ENCODE peak calls at places on chromosomes 16 and 17, in nine cellular contexts. One of them, this sample, is unnamed.

GRCh38 chr17:82301916-82302497 is 15.4 kb downstream of the CD7 start:
- DNase-seq in AG04450: no peak
- DNase-seq in stomach: no peak
- DNase-seq in H7: peak; percentile 61
- DNase-seq in GM12865: peak; percentile 74
- DNase-seq in aorta: no peak
- DNase-seq in A673: no peak
- DNase-seq in thoracic aorta: no peak
- DNase-seq in Peyer's patch: peak; percentile 81
- DNase-seq in this sample: peak; percentile 78

GRCh38 chr17:62099532-62099931 is 34.5 kb upstream of the MED13 start:
- DNase-seq in AG04450: no peak
- DNase-seq in stomach: no peak
- DNase-seq in H7: no peak
- DNase-seq in GM12865: no peak
- DNase-seq in aorta: no peak
- DNase-seq in A673: no peak
- DNase-seq in thoracic aorta: no peak
- DNase-seq in Peyer's patch: no peak
- DNase-seq in this sample: no peak

GRCh38 chr16:57634171-57634570 is 5.7 kb downstream of the ADGRG1 start:
- DNase-seq in AG04450: no peak
- DNase-seq in stomach: no peak
- DNase-seq in H7: no peak
- DNase-seq in GM12865: no peak
- DNase-seq in aorta: no peak
- DNase-seq in A673: no peak
- DNase-seq in thoracic aorta: no peak
- DNase-seq in Peyer's patch: no peak
- DNase-seq in this sample: no peak

GRCh38 chr16:29843942-29844341 is 19.1 kb downstream of the CDIPT start:
- DNase-seq in AG04450: no peak
- DNase-seq in stomach: no peak
- DNase-seq in H7: no peak
- DNase-seq in GM12865: no peak
- DNase-seq in aorta: no peak
- DNase-seq in A673: no peak
- DNase-seq in thoracic aorta: no peak
- DNase-seq in Peyer's patch: no peak
- DNase-seq in this sample: no peak

GRCh38 chr17:55420776-55421178 is 858 bp downstream of the MMD start:
- DNase-seq in AG04450: no peak
- DNase-seq in stomach: peak; percentile 41
- DNase-seq in H7: peak; percentile 59
- DNase-seq in GM12865: peak; percentile 55
- DNase-seq in aorta: peak; percentile 63
- DNase-seq in A673: peak; percentile 32
- DNase-seq in thoracic aorta: no peak
- DNase-seq in Peyer's patch: peak; percentile 76
- DNase-seq in this sample: peak; percentile 83

GRCh38 chr17:50710650-50711049 is 2.9 kb upstream of the ANKRD40 start:
- DNase-seq in AG04450: no peak
- DNase-seq in stomach: no peak
- DNase-seq in H7: no peak
- DNase-seq in GM12865: no peak
- DNase-seq in aorta: no peak
- DNase-seq in A673: no peak
- DNase-seq in thoracic aorta: no peak
- DNase-seq in Peyer's patch: no peak
- DNase-seq in this sample: no peak

GRCh38 chr17:83135692-83136091 is 56.3 kb downstream of the METRNL start:
- DNase-seq in AG04450: no peak
- DNase-seq in stomach: no peak
- DNase-seq in H7: peak; percentile 39
- DNase-seq in GM12865: no peak
- DNase-seq in aorta: no peak
- DNase-seq in A673: no peak
- DNase-seq in thoracic aorta: no peak
- DNase-seq in Peyer's patch: no peak
- DNase-seq in this sample: peak; percentile 57

GRCh38 chr16:4537376-4538066 is 1.1 kb downstream of the CDIP1 start:
- DNase-seq in AG04450: no peak
- DNase-seq in stomach: peak; percentile 33
- DNase-seq in H7: peak; percentile 77
- DNase-seq in GM12865: no peak
- DNase-seq in aorta: no peak
- DNase-seq in A673: no peak
- DNase-seq in thoracic aorta: no peak
- DNase-seq in Peyer's patch: peak; percentile 57
- DNase-seq in this sample: peak; percentile 82

GRCh38 chr16:12679660-12680272 is 123.9 kb downstream of the CPPED1 start:
- DNase-seq in AG04450: no peak
- DNase-seq in stomach: no peak
- DNase-seq in H7: peak; percentile 21
- DNase-seq in GM12865: no peak
- DNase-seq in aorta: no peak
- DNase-seq in A673: no peak
- DNase-seq in thoracic aorta: no peak
- DNase-seq in Peyer's patch: no peak
- DNase-seq in this sample: no peak

GRCh38 chr16:22948603-22949368 is 134.8 kb downstream of the HS3ST2 start:
- DNase-seq in AG04450: peak; percentile 2
- DNase-seq in stomach: peak; percentile 57
- DNase-seq in H7: peak; percentile 84
- DNase-seq in GM12865: peak; percentile 62
- DNase-seq in aorta: peak; percentile 68
- DNase-seq in A673: peak; percentile 80
- DNase-seq in thoracic aorta: peak; percentile 33
- DNase-seq in Peyer's patch: peak; percentile 81
- DNase-seq in this sample: peak; percentile 71

GRCh38 chr17:74785096-74785980 is 9.2 kb upstream of the NAT9 start:
- DNase-seq in AG04450: no peak
- DNase-seq in stomach: no peak
- DNase-seq in H7: no peak
- DNase-seq in GM12865: no peak
- DNase-seq in aorta: no peak
- DNase-seq in A673: no peak
- DNase-seq in thoracic aorta: no peak
- DNase-seq in Peyer's patch: no peak
- DNase-seq in this sample: no peak

DNA sequence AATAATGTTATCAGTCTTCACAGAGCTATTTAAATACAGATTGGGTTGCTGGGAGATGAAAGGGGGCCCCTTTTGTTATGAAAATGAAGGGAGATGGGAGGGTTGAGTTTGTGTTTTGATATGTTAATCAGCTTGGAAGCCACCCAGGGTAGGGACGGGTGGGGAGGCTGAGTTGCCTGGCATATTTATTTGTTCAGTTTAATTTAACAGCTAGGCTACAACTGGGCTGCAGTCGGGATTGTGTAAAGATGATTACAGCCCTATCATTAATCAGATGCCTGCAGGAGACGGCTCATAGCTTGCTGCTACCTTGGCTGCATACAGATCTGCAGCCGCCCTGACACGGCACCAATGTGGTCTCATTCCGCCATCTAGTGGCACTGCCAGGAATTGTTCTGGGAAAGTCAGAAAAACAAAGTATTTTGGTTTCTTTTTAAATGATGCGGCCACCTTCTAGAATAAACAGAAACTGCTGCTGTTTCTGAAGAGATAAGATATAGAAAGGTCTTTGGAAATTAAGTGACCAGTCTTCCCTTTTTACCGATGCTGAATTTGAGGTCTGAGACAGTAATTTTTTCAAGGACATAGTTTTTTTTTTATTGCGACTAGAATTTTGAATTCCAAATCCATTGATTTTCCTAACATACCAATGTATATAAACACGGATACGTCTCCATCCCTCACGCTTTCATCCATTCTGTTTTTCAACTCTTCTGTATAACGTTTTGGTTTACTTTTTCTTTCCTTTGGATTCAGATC is 458.0 kb upstream of the ASIC2 start:
- DNase-seq in AG04450: peak; percentile 26
- DNase-seq in stomach: peak; percentile 70
- DNase-seq in H7: peak; percentile 77
- DNase-seq in GM12865: peak; percentile 73
- DNase-seq in aorta: peak; percentile 72
- DNase-seq in A673: peak; percentile 55
- DNase-seq in thoracic aorta: peak; percentile 12
- DNase-seq in Peyer's patch: peak; percentile 78
- DNase-seq in this sample: peak; percentile 74
- H3K4me3 ChIP-seq in AG04450: peak overlapping the region; percentile 31
- H3K4me3 ChIP-seq in stomach: peak overlapping the region; percentile 9
- H3K4me3 ChIP-seq in H7: no peak overlapping the region
- H3K4me3 ChIP-seq in GM12865: no peak overlapping the region
- H3K4me3 ChIP-seq in aorta: no peak overlapping the region
- H3K4me3 ChIP-seq in A673: no peak overlapping the region
- H3K4me3 ChIP-seq in thoracic aorta: peak overlapping the region; percentile 54
- H3K4me3 ChIP-seq in Peyer's patch: no peak overlapping the region
- H3K4me3 ChIP-seq in this sample: no peak overlapping the region

GRCh38 chr17:30333503-30334240 is at the start of gene TMIGD1:
- DNase-seq in AG04450: no peak
- DNase-seq in stomach: no peak
- DNase-seq in H7: no peak
- DNase-seq in GM12865: no peak
- DNase-seq in aorta: no peak
- DNase-seq in A673: no peak
- DNase-seq in thoracic aorta: no peak
- DNase-seq in Peyer's patch: no peak
- DNase-seq in this sample: no peak
- H3K4me3 ChIP-seq in AG04450: no peak within 1 kb of the TSS
- H3K4me3 ChIP-seq in stomach: no peak within 1 kb of the TSS
- H3K4me3 ChIP-seq in H7: no peak within 1 kb of the TSS
- H3K4me3 ChIP-seq in GM12865: no peak within 1 kb of the TSS
- H3K4me3 ChIP-seq in aorta: no peak within 1 kb of the TSS
- H3K4me3 ChIP-seq in A673: no peak within 1 kb of the TSS
- H3K4me3 ChIP-seq in thoracic aorta: no peak within 1 kb of the TSS
- H3K4me3 ChIP-seq in Peyer's patch: peak within 1 kb of the TSS; percentile 50
- H3K4me3 ChIP-seq in this sample: no peak within 1 kb of the TSS

GRCh38 chr17:57620576-57620975 is 124.5 kb downstream of the CCDC182 start:
- DNase-seq in AG04450: no peak
- DNase-seq in stomach: no peak
- DNase-seq in H7: no peak
- DNase-seq in GM12865: no peak
- DNase-seq in aorta: peak; percentile 22
- DNase-seq in A673: no peak
- DNase-seq in thoracic aorta: no peak
- DNase-seq in Peyer's patch: no peak
- DNase-seq in this sample: no peak

GRCh38 chr17:57623620-57624019 is 121.5 kb downstream of the CCDC182 start:
- DNase-seq in AG04450: no peak
- DNase-seq in stomach: no peak
- DNase-seq in H7: no peak
- DNase-seq in GM12865: no peak
- DNase-seq in aorta: peak; percentile 43
- DNase-seq in A673: no peak
- DNase-seq in thoracic aorta: no peak
- DNase-seq in Peyer's patch: peak; percentile 64
- DNase-seq in this sample: no peak

GRCh38 chr17:57624390-57624789 is 120.7 kb downstream of the CCDC182 start:
- DNase-seq in AG04450: no peak
- DNase-seq in stomach: no peak
- DNase-seq in H7: no peak
- DNase-seq in GM12865: no peak
- DNase-seq in aorta: peak; percentile 50
- DNase-seq in A673: no peak
- DNase-seq in thoracic aorta: no peak
- DNase-seq in Peyer's patch: no peak
- DNase-seq in this sample: no peak

GRCh38 chr17:57622327-57622885 is 122.7 kb downstream of the CCDC182 start:
- DNase-seq in AG04450: no peak
- DNase-seq in stomach: no peak
- DNase-seq in H7: no peak
- DNase-seq in GM12865: no peak
- DNase-seq in aorta: peak; percentile 3
- DNase-seq in A673: no peak
- DNase-seq in thoracic aorta: no peak
- DNase-seq in Peyer's patch: no peak
- DNase-seq in this sample: no peak

GRCh38 chr17:57622886-57623433 is 122.1 kb downstream of the CCDC182 start:
- DNase-seq in AG04450: no peak
- DNase-seq in stomach: no peak
- DNase-seq in H7: no peak
- DNase-seq in GM12865: peak; percentile 70
- DNase-seq in aorta: peak; percentile 45
- DNase-seq in A673: no peak
- DNase-seq in thoracic aorta: no peak
- DNase-seq in Peyer's patch: peak; percentile 70
- DNase-seq in this sample: no peak
- H3K4me3 ChIP-seq in AG04450: no peak overlapping the region
- H3K4me3 ChIP-seq in stomach: no peak overlapping the region
- H3K4me3 ChIP-seq in H7: no peak overlapping the region
- H3K4me3 ChIP-seq in GM12865: no peak overlapping the region
- H3K4me3 ChIP-seq in aorta: no peak overlapping the region
- H3K4me3 ChIP-seq in A673: no peak overlapping the region
- H3K4me3 ChIP-seq in thoracic aorta: no peak overlapping the region
- H3K4me3 ChIP-seq in Peyer's patch: no peak overlapping the region
- H3K4me3 ChIP-seq in this sample: no peak overlapping the region

GRCh38 chr16:79150626-79151025 is 449.9 kb downstream of the MAF start:
- DNase-seq in AG04450: no peak
- DNase-seq in stomach: no peak
- DNase-seq in H7: no peak
- DNase-seq in GM12865: no peak
- DNase-seq in aorta: no peak
- DNase-seq in A673: no peak
- DNase-seq in thoracic aorta: no peak
- DNase-seq in Peyer's patch: no peak
- DNase-seq in this sample: no peak

GRCh38 chr16:79155904-79156303 is 444.6 kb downstream of the MAF start:
- DNase-seq in AG04450: no peak
- DNase-seq in stomach: no peak
- DNase-seq in H7: no peak
- DNase-seq in GM12865: no peak
- DNase-seq in aorta: no peak
- DNase-seq in A673: no peak
- DNase-seq in thoracic aorta: no peak
- DNase-seq in Peyer's patch: no peak
- DNase-seq in this sample: no peak

GRCh38 chr16:79154081-79154480 is 446.5 kb downstream of the MAF start:
- DNase-seq in AG04450: no peak
- DNase-seq in stomach: no peak
- DNase-seq in H7: no peak
- DNase-seq in GM12865: no peak
- DNase-seq in aorta: no peak
- DNase-seq in A673: no peak
- DNase-seq in thoracic aorta: no peak
- DNase-seq in Peyer's patch: no peak
- DNase-seq in this sample: no peak

GRCh38 chr16:79150128-79150527 is 450.4 kb downstream of the MAF start:
- DNase-seq in AG04450: no peak
- DNase-seq in stomach: no peak
- DNase-seq in H7: no peak
- DNase-seq in GM12865: no peak
- DNase-seq in aorta: no peak
- DNase-seq in A673: no peak
- DNase-seq in thoracic aorta: no peak
- DNase-seq in Peyer's patch: no peak
- DNase-seq in this sample: no peak
- H3K4me3 ChIP-seq in AG04450: no peak overlapping the region
- H3K4me3 ChIP-seq in stomach: no peak overlapping the region
- H3K4me3 ChIP-seq in H7: no peak overlapping the region
- H3K4me3 ChIP-seq in GM12865: no peak overlapping the region
- H3K4me3 ChIP-seq in aorta: no peak overlapping the region
- H3K4me3 ChIP-seq in A673: no peak overlapping the region
- H3K4me3 ChIP-seq in thoracic aorta: no peak overlapping the region
- H3K4me3 ChIP-seq in Peyer's patch: no peak overlapping the region
- H3K4me3 ChIP-seq in this sample: no peak overlapping the region

GRCh38 chr16:54287758-54288591 is 1.4 kb upstream of the IRX3 start:
- DNase-seq in AG04450: no peak
- DNase-seq in stomach: no peak
- DNase-seq in H7: peak; percentile 71
- DNase-seq in GM12865: no peak
- DNase-seq in aorta: no peak
- DNase-seq in A673: no peak
- DNase-seq in thoracic aorta: no peak
- DNase-seq in Peyer's patch: no peak
- DNase-seq in this sample: peak; percentile 82
- H3K4me3 ChIP-seq in AG04450: no peak overlapping the region
- H3K4me3 ChIP-seq in stomach: peak overlapping the region; percentile 66
- H3K4me3 ChIP-seq in H7: peak overlapping the region; percentile 57
- H3K4me3 ChIP-seq in GM12865: no peak overlapping the region
- H3K4me3 ChIP-seq in aorta: peak overlapping the region; percentile 50
- H3K4me3 ChIP-seq in A673: peak overlapping the region; percentile 74
- H3K4me3 ChIP-seq in thoracic aorta: peak overlapping the region; percentile 87
- H3K4me3 ChIP-seq in Peyer's patch: no peak overlapping the region
- H3K4me3 ChIP-seq in this sample: peak overlapping the region; percentile 37

This sample was measured in kidney.